ENCODE peak calls at places on chromosomes 3 and 15, in four cellular contexts. S, X, M and F are unnamed samples.

GRCh38 chr15:29571728-29572454 is 250.4 kb downstream of the TJP1 start:
- DNase-seq in M (no peak), X (no peak), S (peak), F (peak)

GRCh38 chr15:85462029-85462428 is 81.6 kb downstream of the AKAP13 start:
- DNase-seq in M (no peak), X (no peak), S (no peak), F (no peak)

GRCh38 chr3:146037697-146038096 is 123.3 kb downstream of the PLOD2 start:
- DNase-seq in M (no peak), S (no peak), X (no peak), F (peak)

GRCh38 chr15:69604050-69604378 is 151.4 kb downstream of the RPLP1 start:
- DNase-seq in M (no peak), S (no peak), X (no peak), F (no peak)

GRCh38 chr15:100291106-100291505 is 50.7 kb downstream of the ADAMTS17 start:
- DNase-seq in X (no peak), M (no peak), S (no peak), F (peak)

GRCh38 chr3:46483799-46484198 is 14.0 kb upstream of the RTP3 start:
- DNase-seq in X (no peak), M (no peak), S (no peak), F (no peak)

GRCh38 chr3:52220380-52221026 is 4.9 kb downstream of the TLR9 start:
- DNase-seq in M (no peak), S (peak), X (peak), F (peak)

GRCh38 chr3:170144437-170144843 is 37.1 kb downstream of the PHC3 start:
- DNase-seq in S (no peak), M (no peak), X (no peak), F (no peak)

GRCh38 chr3:11077466-11077865 is 76.8 kb upstream of the HRH1 start:
- DNase-seq in X (no peak), M (peak), S (no peak), F (peak)

GRCh38 chr3:183907911-183908331 is 23.2 kb upstream of the PARL start:
- DNase-seq in M (no peak), X (no peak), S (no peak), F (no peak)

GRCh38 chr3:67018105-67018788 is 20.1 kb downstream of the KBTBD8 start:
- DNase-seq in X (no peak), S (peak), M (no peak), F (peak)

GRCh38 chr3:184740509-184741258 is 28.8 kb upstream of the MAGEF1 start:
- DNase-seq in X (peak), M (peak), S (no peak), F (peak)

GRCh38 chr3:160950542-160950941 is 154.6 kb downstream of the B3GALNT1 start:
- DNase-seq in M (no peak), X (no peak), S (no peak), F (no peak)

GRCh38 chr3:13822042-13822441 is 57.8 kb downstream of the WNT7A start:
- DNase-seq in M (no peak), S (no peak), X (peak), F (no peak)

GRCh38 chr3:119558528-119559339 is 680 bp downstream of the CD80 start:
- DNase-seq in M (no peak), X (no peak), S (no peak), F (no peak)

GRCh38 chr3:17090271-17090992 is 205.7 kb downstream of the PLCL2 start:
- DNase-seq in S (no peak), X (no peak), M (no peak), F (no peak)

GRCh38 chr3:123194552-123194951 is 7.2 kb upstream of the SEC22A start:
- DNase-seq in X (peak), S (peak), M (no peak), F (peak)

GRCh38 chr15:62684143-62684808 is 358.3 kb upstream of the TPM1 start:
- DNase-seq in X (no peak), M (no peak), S (no peak), F (no peak)

GRCh38 chr3:37601832-37602231 is 259.8 kb upstream of the CTDSPL start:
- DNase-seq in X (no peak), S (no peak), M (no peak), F (peak)

GRCh38 chr15:75151214-75152128 is 50.2 kb upstream of the C15orf39 start:
- DNase-seq in S (no peak), X (no peak), M (no peak), F (no peak)

GRCh38 chr3:50502584-50503423 is 630 bp downstream of the CACNA2D2 start:
- DNase-seq in M (no peak), S (peak), X (no peak), F (no peak)

GRCh38 chr3:131723343-131723742 is 220.6 kb upstream of the MRPL3 start:
- DNase-seq in S (no peak), X (no peak), M (no peak), F (no peak)

GRCh38 chr15:89750560-89751542 is at the start of gene MESP1:
- DNase-seq in S (peak), X (peak), M (peak), F (peak)

GRCh38 chr3:107242579-107242978 is 134.7 kb upstream of the CCDC54 start:
- DNase-seq in S (no peak), M (no peak), X (no peak), F (no peak)

GRCh38 chr3:159045279-159045678 is 243.4 kb downstream of the MFSD1 start:
- DNase-seq in X (no peak), M (no peak), S (no peak), F (no peak)

GRCh38 chr3:42961633-42962032 is 17.5 kb upstream of the GASK1A start:
- DNase-seq in M (no peak), S (peak), X (peak), F (peak)

GRCh38 chr15:70062321-70062956 is 35.3 kb downstream of the TLE3 start:
- DNase-seq in X (peak), S (peak), M (no peak), F (peak)

GRCh38 chr15:52486003-52486996 is 42.4 kb downstream of the MYO5A start:
- DNase-seq in X (no peak), M (no peak), S (no peak), F (peak)

GRCh38 chr15:73584699-73585420 is 48.3 kb downstream of the NPTN start:
- DNase-seq in M (no peak), S (no peak), X (no peak), F (no peak)

GRCh38 chr3:81864273-81864672 is 102.8 kb upstream of the GBE1 start:
- DNase-seq in S (peak), M (no peak), X (no peak), F (peak)

GRCh38 chr3:87076951-87077350 is 86.0 kb upstream of the VGLL3 start:
- DNase-seq in M (no peak), X (peak), S (no peak), F (peak)

GRCh38 chr15:44536298-44536961 is 517 bp upstream of the EIF3J start:
- DNase-seq in M (peak), S (peak), X (no peak), F (peak)

GRCh38 chr3:131526801-131527347 is 24.1 kb upstream of the MRPL3 start:
- DNase-seq in X (peak), M (no peak), S (peak), F (peak)

GRCh38 chr3:23710555-23710954 is 95.2 kb upstream of the UBE2E1 start:
- DNase-seq in S (no peak), M (no peak), X (peak), F (peak)

GRCh38 chr15:42131006-42131405 is 25.4 kb downstream of the PLA2G4F start:
- DNase-seq in M (no peak), S (no peak), X (no peak), F (no peak)

GRCh38 chr15:69718445-69718844 is 265.8 kb downstream of the RPLP1 start:
- DNase-seq in X (no peak), M (peak), S (no peak), F (no peak)

GRCh38 chr3:94256888-94257813 is 194.3 kb downstream of the NSUN3 start:
- DNase-seq in X (no peak), S (no peak), M (no peak), F (no peak)

GRCh38 chr3:128383316-128384235 is 83.1 kb downstream of the DNAJB8 start:
- DNase-seq in X (no peak), S (peak), M (peak), F (peak)

GRCh38 chr3:168472811-168473210 is 377.1 kb upstream of the GOLIM4 start:
- DNase-seq in X (no peak), M (no peak), S (no peak), F (no peak)

GRCh38 chr3:168475730-168476129 is 380.0 kb upstream of the GOLIM4 start:
- DNase-seq in S (no peak), X (no peak), M (no peak), F (no peak)

GRCh38 chr3:168476360-168476980 is 380.7 kb upstream of the GOLIM4 start:
- DNase-seq in S (no peak), X (no peak), M (no peak), F (no peak)
- H3K4me3 ChIP-seq in S (no peak), X (no peak), M (no peak), F (no peak)

GRCh38 chr3:172449468-172450149 is 1.4 kb upstream of the GHSR start:
- DNase-seq in X (peak), M (no peak), S (peak), F (peak)
- TF ChIP-seq CTCF in X (no peak), M (no peak), S (no peak), F (no peak)

GRCh38 chr3:189117087-189117486 is 54.7 kb upstream of the TPRG1 start:
- DNase-seq in M (no peak), X (no peak), S (peak), F (no peak)
- H3K4me3 ChIP-seq in M (no peak), X (no peak), S (no peak), F (no peak)

DNA sequence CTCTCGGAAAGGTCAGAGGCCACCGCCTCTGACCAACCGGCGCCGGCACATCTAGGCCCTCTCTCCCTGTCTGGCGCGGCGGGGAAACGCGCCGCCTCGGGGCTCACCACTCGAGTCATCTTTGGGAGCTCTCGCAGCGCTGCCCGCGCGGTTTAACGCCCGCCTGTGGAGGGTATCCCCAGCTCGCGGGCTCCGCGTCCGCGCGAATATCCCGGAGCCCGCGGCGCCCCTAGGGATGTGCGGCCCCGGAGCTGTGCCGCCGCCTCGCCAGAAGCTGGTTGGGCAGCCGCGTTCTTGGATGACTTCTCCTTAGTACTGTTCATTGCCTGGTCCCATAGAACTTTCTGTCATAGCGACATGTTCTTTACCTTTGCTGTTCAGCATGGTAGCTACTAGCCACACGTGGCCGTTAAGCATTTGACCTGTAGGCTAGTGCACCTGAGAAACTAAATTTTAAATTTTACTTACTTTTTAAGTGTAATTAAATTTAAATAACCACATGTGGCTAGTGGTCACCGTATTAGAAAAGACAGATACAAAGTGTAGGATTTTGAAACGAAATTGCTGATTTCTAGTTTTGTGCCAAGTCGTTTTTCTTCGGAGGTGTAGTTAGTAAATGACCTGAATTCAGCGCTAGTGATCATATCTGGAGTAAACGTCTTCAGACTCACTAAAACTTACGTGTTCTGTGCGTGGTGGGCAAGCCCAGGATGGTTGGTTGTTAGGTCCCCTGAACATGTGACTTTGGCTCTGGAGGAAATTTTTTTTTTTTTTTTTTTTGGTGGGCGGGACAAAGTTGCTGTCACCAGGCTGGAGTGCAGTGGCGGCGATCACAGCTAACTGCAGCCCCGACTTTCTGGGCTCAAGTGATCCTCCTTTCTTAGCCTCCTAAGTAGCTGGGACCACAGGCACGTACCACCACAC is 835 bp downstream of the ARIH2 start:
- DNase-seq in M (peak), S (peak), X (peak), F (peak)
- TF ChIP-seq CTCF in M (no peak), S (no peak), X (peak), F (no peak)

DNA sequence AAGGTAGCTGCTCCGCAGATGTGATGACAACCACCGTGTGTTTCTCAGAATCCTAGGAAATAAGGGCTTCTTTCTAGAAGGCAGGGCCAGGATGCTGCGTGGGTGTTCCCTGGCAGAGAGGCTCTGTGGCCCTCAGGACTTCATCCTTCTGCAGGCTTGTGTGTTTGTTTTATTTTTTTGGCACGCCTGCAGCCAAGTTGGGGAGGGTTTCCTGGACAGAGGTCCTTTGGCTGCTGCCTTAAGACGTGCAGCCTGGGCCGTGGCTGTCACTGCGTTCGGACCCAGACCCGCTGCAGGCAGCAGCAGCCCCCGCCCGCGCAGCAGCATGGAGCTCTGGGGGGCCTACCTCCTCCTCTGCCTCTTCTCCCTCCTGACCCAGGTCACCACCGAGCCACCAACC is at the start of gene CLEC3B:
- DNase-seq in M (no peak), S (peak), X (peak), F (peak)
- H3K4me3 ChIP-seq in M (no peak), S (no peak), X (no peak), F (peak)

DNA sequence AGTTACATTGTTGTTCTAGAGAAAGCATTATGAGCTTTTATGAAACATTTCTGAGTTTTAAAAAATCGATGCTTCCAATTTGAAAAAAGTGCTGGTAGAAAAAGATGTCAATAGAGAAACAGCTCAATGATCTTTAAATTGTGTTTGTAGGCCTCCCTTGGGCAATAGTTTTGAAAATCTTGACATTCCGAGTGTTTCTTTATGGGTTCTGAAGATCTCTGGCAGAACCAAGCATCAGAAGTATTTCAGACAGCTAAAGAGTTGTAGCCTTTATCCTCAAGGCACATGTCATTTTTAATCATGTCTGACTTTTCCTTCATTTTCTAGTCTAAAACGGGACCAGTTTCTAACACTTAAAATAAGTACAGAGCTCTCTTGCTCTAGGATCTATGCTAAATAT is 188.1 kb upstream of the CBLB start:
- DNase-seq in S (no peak), X (no peak), M (no peak), F (no peak)
- TF ChIP-seq CTCF in S (no peak), X (no peak), M (no peak), F (no peak)

DNA sequence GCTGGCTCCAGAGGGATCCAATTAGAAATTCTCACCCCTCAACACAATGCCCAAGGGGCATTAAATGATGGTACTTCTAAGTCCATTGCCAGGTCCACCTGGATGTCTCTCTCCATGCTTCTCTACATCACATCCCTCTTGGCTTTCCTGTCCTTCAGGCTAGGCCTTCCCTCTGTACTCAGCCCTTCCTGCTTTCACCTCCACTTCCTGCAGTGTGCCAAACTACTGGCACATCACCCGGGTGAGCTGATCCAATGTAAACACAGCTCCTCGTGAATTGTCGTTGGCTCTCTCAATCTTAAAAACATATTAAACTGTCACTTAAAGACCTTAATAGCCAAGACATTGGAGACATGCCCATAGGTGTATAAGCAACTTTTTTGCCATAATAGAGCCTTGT is 4.0 kb downstream of the LMCD1 start:
- DNase-seq in X (no peak), M (no peak), S (peak), F (no peak)
- H3K4me3 ChIP-seq in X (no peak), M (no peak), S (no peak), F (no peak)

DNA sequence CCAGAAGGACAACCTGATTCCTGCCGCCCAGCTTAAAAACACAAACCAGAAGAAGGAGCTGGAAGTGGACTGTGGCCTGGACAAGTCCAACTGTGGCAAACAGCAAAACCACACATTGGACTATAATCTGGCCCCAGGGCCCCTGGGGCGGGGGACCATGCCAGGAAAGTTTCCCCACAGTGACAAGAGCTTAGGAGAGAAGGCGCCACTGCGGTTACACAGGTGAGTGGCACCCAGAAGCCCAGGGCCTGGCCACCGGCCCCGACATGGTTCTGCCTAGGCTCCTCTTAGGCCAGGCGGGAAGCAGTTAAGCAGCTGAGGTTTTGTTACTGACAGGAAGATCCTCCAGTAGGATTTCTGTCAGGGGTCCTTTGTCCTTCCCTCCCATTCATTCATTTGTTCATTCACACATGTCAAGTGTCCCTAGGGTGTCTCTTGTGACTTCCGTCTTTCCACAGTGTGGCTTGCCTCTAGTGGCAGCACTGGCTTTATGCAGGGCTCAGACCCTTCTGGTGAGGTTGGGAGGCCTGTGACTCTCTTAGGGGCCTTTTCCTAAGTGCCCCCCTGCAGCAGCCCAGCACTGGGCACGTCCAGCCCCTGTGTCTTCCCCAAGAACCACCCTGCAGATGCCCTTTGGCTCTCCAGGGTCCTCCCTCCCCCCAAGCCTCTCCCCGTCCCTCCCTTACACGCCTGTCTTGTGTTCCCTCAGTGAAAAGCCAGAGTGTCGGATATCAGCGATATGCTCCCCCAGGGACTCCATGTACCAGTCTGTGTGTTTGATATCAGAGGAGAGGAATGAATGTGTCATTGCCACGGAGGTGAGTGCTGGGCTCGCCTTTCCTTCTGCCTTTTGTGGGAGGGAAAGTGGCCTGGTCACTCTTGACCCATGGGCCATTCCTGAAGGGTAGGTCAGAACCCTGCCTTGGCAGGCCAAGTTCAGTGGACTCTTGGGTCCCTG is 7.8 kb downstream of the DLL4 start:
- DNase-seq in M (no peak), X (peak), S (no peak), F (peak)
- TF ChIP-seq CTCF in M (no peak), X (peak), S (no peak), F (no peak)

GRCh38 chr3:194262345-194263305 is 88.5 kb downstream of the CPN2 start:
- DNase-seq in S (no peak), X (no peak), M (no peak), F (no peak)

GRCh38 chr3:194267744-194268658 is 83.1 kb downstream of the CPN2 start:
- DNase-seq in X (no peak), S (no peak), M (no peak), F (peak)

GRCh38 chr3:194266658-194267005 is 84.5 kb downstream of the CPN2 start:
- DNase-seq in M (no peak), X (no peak), S (no peak), F (no peak)

GRCh38 chr3:194265996-194266657 is 85.0 kb downstream of the CPN2 start:
- DNase-seq in S (no peak), M (no peak), X (no peak), F (peak)

DNA sequence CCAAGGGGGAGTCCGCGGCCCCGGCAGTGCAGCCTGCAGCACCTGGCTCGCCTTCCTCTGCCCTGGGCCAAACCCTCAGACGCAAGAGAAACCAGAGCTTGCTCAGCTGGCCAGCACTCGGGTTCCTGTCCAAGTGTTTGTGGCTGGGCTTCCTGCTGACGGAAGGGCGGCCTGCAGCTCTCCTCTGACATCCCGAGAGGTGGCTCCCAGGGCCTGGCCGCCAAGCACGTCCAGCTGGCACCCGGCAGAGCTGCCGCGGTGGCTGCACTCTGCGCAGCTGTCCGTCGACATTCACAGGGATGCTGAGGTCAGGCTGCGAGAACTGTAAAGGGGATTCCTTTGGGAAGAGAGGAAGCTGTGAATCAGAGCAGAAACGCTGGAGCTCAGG is 85.6 kb downstream of the CPN2 start:
- DNase-seq in X (peak), S (peak), M (no peak), F (peak)
- H3K4me3 ChIP-seq in X (no peak), S (no peak), M (no peak), F (no peak)